ENCODE peak calls at places on chromosomes 11 and 22, in ten cellular contexts. One of them, this sample, is unnamed. For H3K36me3, the result is how much of the 10 kb centered on the place peaks cover.

GRCh38 chr11:47768090-47768620 is 1.0 kb upstream of the FNBP4 start:
- DNase-seq in lower lobe of right lung: peak
- DNase-seq in sigmoid colon: peak
- DNase-seq in neuronal stem cell: peak
- DNase-seq in colonic mucosa: peak
- DNase-seq in HAP-1: peak
- DNase-seq in adrenal gland: peak
- DNase-seq in brain microvascular endothelial cell: peak
- DNase-seq in ovary: peak
- DNase-seq in PC-3: peak
- DNase-seq in this sample: no peak

GRCh38 chr11:36509265-36509664 is 807 bp downstream of the TRAF6 start:
- DNase-seq in lower lobe of right lung: no peak
- DNase-seq in sigmoid colon: no peak
- DNase-seq in neuronal stem cell: peak
- DNase-seq in colonic mucosa: peak
- DNase-seq in HAP-1: peak
- DNase-seq in adrenal gland: no peak
- DNase-seq in brain microvascular endothelial cell: peak
- DNase-seq in ovary: no peak
- DNase-seq in PC-3: peak
- DNase-seq in this sample: peak

GRCh38 chr11:62508336-62509058 is 38.1 kb downstream of the AHNAK start:
- DNase-seq in lower lobe of right lung: peak
- DNase-seq in sigmoid colon: peak
- DNase-seq in neuronal stem cell: peak
- DNase-seq in colonic mucosa: peak
- DNase-seq in HAP-1: peak
- DNase-seq in adrenal gland: peak
- DNase-seq in brain microvascular endothelial cell: peak
- DNase-seq in ovary: peak
- DNase-seq in PC-3: peak
- DNase-seq in this sample: peak

GRCh38 chr22:24009227-24010017 is 1.7 kb upstream of the CABIN1 start:
- DNase-seq in lower lobe of right lung: no peak
- DNase-seq in sigmoid colon: no peak
- DNase-seq in neuronal stem cell: no peak
- DNase-seq in colonic mucosa: no peak
- DNase-seq in HAP-1: no peak
- DNase-seq in adrenal gland: no peak
- DNase-seq in brain microvascular endothelial cell: no peak
- DNase-seq in ovary: no peak
- DNase-seq in PC-3: no peak
- DNase-seq in this sample: peak

GRCh38 chr11:72237112-72237931 is 6.7 kb downstream of the PHOX2A start:
- DNase-seq in lower lobe of right lung: no peak
- DNase-seq in sigmoid colon: peak
- DNase-seq in neuronal stem cell: no peak
- DNase-seq in colonic mucosa: no peak
- DNase-seq in HAP-1: no peak
- DNase-seq in adrenal gland: no peak
- DNase-seq in brain microvascular endothelial cell: no peak
- DNase-seq in ovary: no peak
- DNase-seq in PC-3: no peak
- DNase-seq in this sample: no peak

GRCh38 chr22:32584650-32585049 is 110.0 kb downstream of the FBXO7 start:
- DNase-seq in lower lobe of right lung: no peak
- DNase-seq in sigmoid colon: peak
- DNase-seq in neuronal stem cell: no peak
- DNase-seq in colonic mucosa: no peak
- DNase-seq in HAP-1: peak
- DNase-seq in adrenal gland: no peak
- DNase-seq in brain microvascular endothelial cell: no peak
- DNase-seq in ovary: no peak
- DNase-seq in PC-3: no peak
- DNase-seq in this sample: no peak

GRCh38 chr11:17400048-17400775 is 11.8 kb upstream of the KCNJ11 start:
- DNase-seq in lower lobe of right lung: no peak
- DNase-seq in sigmoid colon: no peak
- DNase-seq in neuronal stem cell: no peak
- DNase-seq in colonic mucosa: no peak
- DNase-seq in HAP-1: no peak
- DNase-seq in adrenal gland: no peak
- DNase-seq in brain microvascular endothelial cell: no peak
- DNase-seq in ovary: no peak
- DNase-seq in PC-3: no peak
- DNase-seq in this sample: no peak

GRCh38 chr11:70112017-70112434 is 33.9 kb downstream of the ANO1 start:
- DNase-seq in lower lobe of right lung: no peak
- DNase-seq in sigmoid colon: no peak
- DNase-seq in neuronal stem cell: no peak
- DNase-seq in colonic mucosa: no peak
- DNase-seq in HAP-1: no peak
- DNase-seq in adrenal gland: no peak
- DNase-seq in brain microvascular endothelial cell: no peak
- DNase-seq in ovary: no peak
- DNase-seq in PC-3: no peak
- DNase-seq in this sample: no peak

GRCh38 chr22:37501610-37502341 is 15.6 kb upstream of the MFNG start:
- DNase-seq in lower lobe of right lung: peak
- DNase-seq in sigmoid colon: no peak
- DNase-seq in neuronal stem cell: no peak
- DNase-seq in colonic mucosa: peak
- DNase-seq in HAP-1: no peak
- DNase-seq in adrenal gland: peak
- DNase-seq in brain microvascular endothelial cell: peak
- DNase-seq in ovary: peak
- DNase-seq in PC-3: peak
- DNase-seq in this sample: no peak

GRCh38 chr11:1882265-1883238 is 9.1 kb downstream of the PRR33 start:
- DNase-seq in lower lobe of right lung: peak
- DNase-seq in sigmoid colon: peak
- DNase-seq in neuronal stem cell: peak
- DNase-seq in colonic mucosa: peak
- DNase-seq in HAP-1: peak
- DNase-seq in adrenal gland: peak
- DNase-seq in brain microvascular endothelial cell: peak
- DNase-seq in ovary: peak
- DNase-seq in PC-3: peak
- DNase-seq in this sample: peak

GRCh38 chr11:94826415-94826814 is 58.3 kb downstream of the AMOTL1 start:
- DNase-seq in lower lobe of right lung: no peak
- DNase-seq in sigmoid colon: no peak
- DNase-seq in neuronal stem cell: no peak
- DNase-seq in colonic mucosa: no peak
- DNase-seq in HAP-1: no peak
- DNase-seq in adrenal gland: no peak
- DNase-seq in brain microvascular endothelial cell: no peak
- DNase-seq in ovary: no peak
- DNase-seq in PC-3: no peak
- DNase-seq in this sample: no peak

GRCh38 chr11:94822080-94822479 is 53.9 kb downstream of the AMOTL1 start:
- DNase-seq in lower lobe of right lung: no peak
- DNase-seq in sigmoid colon: no peak
- DNase-seq in neuronal stem cell: no peak
- DNase-seq in colonic mucosa: no peak
- DNase-seq in HAP-1: no peak
- DNase-seq in adrenal gland: no peak
- DNase-seq in brain microvascular endothelial cell: no peak
- DNase-seq in ovary: no peak
- DNase-seq in PC-3: no peak
- DNase-seq in this sample: no peak

GRCh38 chr11:94823127-94823732 is 55.1 kb downstream of the AMOTL1 start:
- DNase-seq in lower lobe of right lung: no peak
- DNase-seq in sigmoid colon: no peak
- DNase-seq in neuronal stem cell: no peak
- DNase-seq in colonic mucosa: no peak
- DNase-seq in HAP-1: no peak
- DNase-seq in adrenal gland: no peak
- DNase-seq in brain microvascular endothelial cell: no peak
- DNase-seq in ovary: no peak
- DNase-seq in PC-3: no peak
- DNase-seq in this sample: no peak

GRCh38 chr11:94828088-94828487 is 59.9 kb downstream of the AMOTL1 start:
- DNase-seq in lower lobe of right lung: no peak
- DNase-seq in sigmoid colon: no peak
- DNase-seq in neuronal stem cell: no peak
- DNase-seq in colonic mucosa: no peak
- DNase-seq in HAP-1: no peak
- DNase-seq in adrenal gland: no peak
- DNase-seq in brain microvascular endothelial cell: no peak
- DNase-seq in ovary: no peak
- DNase-seq in PC-3: no peak
- DNase-seq in this sample: no peak

DNA sequence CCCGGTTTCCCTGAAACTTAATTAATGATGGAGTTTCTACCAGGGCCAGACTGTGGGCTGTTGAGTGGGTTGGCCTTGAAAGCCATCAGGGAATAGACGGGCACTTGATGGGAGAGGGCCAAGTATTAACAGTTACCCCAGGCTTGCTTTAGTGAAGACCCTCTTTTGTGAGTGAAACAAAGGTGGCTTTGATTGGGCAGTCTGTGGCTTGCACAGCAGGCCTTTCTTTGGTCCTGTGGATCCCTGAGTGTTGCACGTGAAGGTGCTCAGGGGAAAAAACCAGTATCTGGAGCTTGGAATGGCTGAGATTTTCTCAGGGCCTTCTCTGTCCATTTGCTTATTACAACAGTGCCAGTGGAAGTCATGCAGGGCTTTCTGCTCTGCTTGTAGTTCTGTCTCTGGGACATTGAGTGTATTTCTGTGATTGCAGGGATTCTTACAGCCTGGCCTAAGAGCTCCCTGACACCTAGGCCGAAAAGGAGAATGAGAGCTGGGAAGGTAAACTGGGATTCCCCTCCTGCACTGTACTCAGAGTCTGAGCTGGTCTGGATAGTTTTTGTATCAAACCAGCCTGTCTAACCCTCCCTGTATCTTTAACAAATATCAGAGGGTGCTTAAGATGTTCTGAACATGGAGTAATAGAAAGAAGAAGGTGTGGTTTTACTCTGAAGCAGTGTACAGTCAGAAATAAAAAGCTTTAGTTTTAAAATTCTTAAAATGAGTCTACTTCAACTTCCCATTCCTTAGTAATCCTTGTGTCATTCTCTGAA is 57.1 kb downstream of the AMOTL1 start:
- DNase-seq in lower lobe of right lung: no peak
- DNase-seq in sigmoid colon: no peak
- DNase-seq in neuronal stem cell: no peak
- DNase-seq in colonic mucosa: no peak
- DNase-seq in HAP-1: no peak
- DNase-seq in adrenal gland: no peak
- DNase-seq in brain microvascular endothelial cell: no peak
- DNase-seq in ovary: no peak
- DNase-seq in PC-3: no peak
- DNase-seq in this sample: no peak
- H3K36me3 ChIP-seq in lower lobe of right lung: half or more
- H3K36me3 ChIP-seq in sigmoid colon: under half
- H3K36me3 ChIP-seq in neuronal stem cell: half or more
- H3K36me3 ChIP-seq in colonic mucosa: under half
- H3K36me3 ChIP-seq in HAP-1: under half
- H3K36me3 ChIP-seq in adrenal gland: under half
- H3K36me3 ChIP-seq in brain microvascular endothelial cell: half or more
- H3K36me3 ChIP-seq in ovary: under half
- H3K36me3 ChIP-seq in PC-3: under half
- H3K36me3 ChIP-seq in this sample: under half

GRCh38 chr11:46677991-46678740 is 22.3 kb downstream of the ARHGAP1 start:
- DNase-seq in lower lobe of right lung: no peak
- DNase-seq in sigmoid colon: no peak
- DNase-seq in neuronal stem cell: no peak
- DNase-seq in colonic mucosa: no peak
- DNase-seq in HAP-1: no peak
- DNase-seq in adrenal gland: peak
- DNase-seq in brain microvascular endothelial cell: no peak
- DNase-seq in ovary: no peak
- DNase-seq in PC-3: no peak
- DNase-seq in this sample: no peak
- H3K36me3 ChIP-seq in lower lobe of right lung: half or more
- H3K36me3 ChIP-seq in sigmoid colon: under half
- H3K36me3 ChIP-seq in neuronal stem cell: half or more
- H3K36me3 ChIP-seq in colonic mucosa: under half
- H3K36me3 ChIP-seq in HAP-1: under half
- H3K36me3 ChIP-seq in adrenal gland: half or more
- H3K36me3 ChIP-seq in brain microvascular endothelial cell: half or more
- H3K36me3 ChIP-seq in ovary: under half
- H3K36me3 ChIP-seq in PC-3: under half
- H3K36me3 ChIP-seq in this sample: half or more

GRCh38 chr11:68408512-68408911 is 52.0 kb upstream of the PPP6R3 start:
- DNase-seq in lower lobe of right lung: no peak
- DNase-seq in sigmoid colon: no peak
- DNase-seq in neuronal stem cell: no peak
- DNase-seq in colonic mucosa: no peak
- DNase-seq in HAP-1: no peak
- DNase-seq in adrenal gland: no peak
- DNase-seq in brain microvascular endothelial cell: no peak
- DNase-seq in ovary: no peak
- DNase-seq in PC-3: no peak
- DNase-seq in this sample: no peak
- H3K36me3 ChIP-seq in lower lobe of right lung: half or more
- H3K36me3 ChIP-seq in sigmoid colon: under half
- H3K36me3 ChIP-seq in neuronal stem cell: half or more
- H3K36me3 ChIP-seq in colonic mucosa: under half
- H3K36me3 ChIP-seq in HAP-1: half or more
- H3K36me3 ChIP-seq in adrenal gland: half or more
- H3K36me3 ChIP-seq in brain microvascular endothelial cell: under half
- H3K36me3 ChIP-seq in ovary: under half
- H3K36me3 ChIP-seq in PC-3: under half
- H3K36me3 ChIP-seq in this sample: under half

GRCh38 chr11:130457909-130458729 is 9.7 kb downstream of the ADAMTS15 start:
- DNase-seq in lower lobe of right lung: no peak
- DNase-seq in sigmoid colon: no peak
- DNase-seq in neuronal stem cell: no peak
- DNase-seq in colonic mucosa: no peak
- DNase-seq in HAP-1: no peak
- DNase-seq in adrenal gland: no peak
- DNase-seq in brain microvascular endothelial cell: no peak
- DNase-seq in ovary: no peak
- DNase-seq in PC-3: no peak
- DNase-seq in this sample: no peak

GRCh38 chr11:130454495-130455262 is 6.2 kb downstream of the ADAMTS15 start:
- DNase-seq in lower lobe of right lung: no peak
- DNase-seq in sigmoid colon: no peak
- DNase-seq in neuronal stem cell: no peak
- DNase-seq in colonic mucosa: no peak
- DNase-seq in HAP-1: no peak
- DNase-seq in adrenal gland: no peak
- DNase-seq in brain microvascular endothelial cell: peak
- DNase-seq in ovary: no peak
- DNase-seq in PC-3: no peak
- DNase-seq in this sample: no peak

GRCh38 chr11:130455493-130456127 is 7.2 kb downstream of the ADAMTS15 start:
- DNase-seq in lower lobe of right lung: no peak
- DNase-seq in sigmoid colon: no peak
- DNase-seq in neuronal stem cell: no peak
- DNase-seq in colonic mucosa: peak
- DNase-seq in HAP-1: no peak
- DNase-seq in adrenal gland: no peak
- DNase-seq in brain microvascular endothelial cell: no peak
- DNase-seq in ovary: no peak
- DNase-seq in PC-3: no peak
- DNase-seq in this sample: no peak

GRCh38 chr11:130459521-130459920 is 11.1 kb downstream of the ADAMTS15 start:
- DNase-seq in lower lobe of right lung: no peak
- DNase-seq in sigmoid colon: no peak
- DNase-seq in neuronal stem cell: no peak
- DNase-seq in colonic mucosa: no peak
- DNase-seq in HAP-1: no peak
- DNase-seq in adrenal gland: no peak
- DNase-seq in brain microvascular endothelial cell: no peak
- DNase-seq in ovary: no peak
- DNase-seq in PC-3: no peak
- DNase-seq in this sample: no peak

GRCh38 chr11:130456276-130456675 is 7.8 kb downstream of the ADAMTS15 start:
- DNase-seq in lower lobe of right lung: no peak
- DNase-seq in sigmoid colon: no peak
- DNase-seq in neuronal stem cell: no peak
- DNase-seq in colonic mucosa: no peak
- DNase-seq in HAP-1: no peak
- DNase-seq in adrenal gland: no peak
- DNase-seq in brain microvascular endothelial cell: no peak
- DNase-seq in ovary: no peak
- DNase-seq in PC-3: no peak
- DNase-seq in this sample: no peak
- H3K36me3 ChIP-seq in lower lobe of right lung: under half
- H3K36me3 ChIP-seq in sigmoid colon: under half
- H3K36me3 ChIP-seq in neuronal stem cell: under half
- H3K36me3 ChIP-seq in colonic mucosa: under half
- H3K36me3 ChIP-seq in HAP-1: under half
- H3K36me3 ChIP-seq in adrenal gland: under half
- H3K36me3 ChIP-seq in brain microvascular endothelial cell: under half
- H3K36me3 ChIP-seq in ovary: under half
- H3K36me3 ChIP-seq in PC-3: under half
- H3K36me3 ChIP-seq in this sample: under half